ENCODE peak calls at places on chromosomes 4 and X, in four cellular contexts. J is H1, D is transverse colon, C is heart left ventricle. B is an unnamed sample.

GRCh38 chrX:10477525-10477924 is 142.9 kb downstream of the MID1 start:
- DNase-seq in J (no peak), D (no peak), C (no peak), B (no peak)

GRCh38 chr4:122508083-122508482 is 51.6 kb upstream of the IL2 start:
- DNase-seq in J (no peak), D (no peak), C (no peak), B (no peak)

GRCh38 chrX:139222511-139223200 is 307.9 kb upstream of the F9 start:
- DNase-seq in J (no peak), D (no peak), C (no peak), B (no peak)

GRCh38 chrX:106612403-106612789 is 618 bp downstream of the RADX start:
- DNase-seq in J (no peak), D (no peak), C (no peak), B (no peak)

GRCh38 chr4:111934294-111934693 is 211.0 kb upstream of the FAM241A start:
- DNase-seq in J (no peak), D (no peak), C (no peak), B (no peak)

GRCh38 chrX:1542994-1543725 is 6.2 kb upstream of the P2RY8 start:
- DNase-seq in J (no peak), D (no peak), C (no peak), B (no peak)

GRCh38 chr4:88600129-88600849 is 8.0 kb downstream of the HERC3 start:
- DNase-seq in J (no peak), D (no peak), C (no peak), B (no peak)

GRCh38 chrX:40502688-40503087 is 78.1 kb upstream of the ATP6AP2 start:
- DNase-seq in J (no peak), D (no peak), C (no peak), B (no peak)

GRCh38 chrX:15619053-15619772 is 18.5 kb upstream of the ACE2 start:
- DNase-seq in J (no peak), D (peak; percentile 11), C (no peak), B (no peak)

GRCh38 chr4:53055274-53055673 is 193.2 kb downstream of the RASL11B start:
- DNase-seq in J (no peak), D (no peak), C (no peak), B (no peak)

GRCh38 chr4:26032572-26033320 is 118.7 kb downstream of the SMIM20 start:
- DNase-seq in J (no peak), D (no peak), C (no peak), B (no peak)

GRCh38 chr4:123786955-123787354 is 390.4 kb downstream of the SPRY1 start:
- DNase-seq in J (no peak), D (peak; percentile 14), C (peak; percentile 63), B (no peak)

GRCh38 chr4:127782275-127783025 is at the start of gene HSPA4L:
- DNase-seq in J (no peak), D (peak; percentile 31), C (peak; percentile 66), B (no peak)

GRCh38 chrX:72349190-72349589 is 43.5 kb upstream of the CITED1 start:
- DNase-seq in J (no peak), D (no peak), C (no peak), B (no peak)

GRCh38 chrX:130984782-130985181 is 73.4 kb upstream of the ARHGAP36 start:
- DNase-seq in J (no peak), D (no peak), C (no peak), B (no peak)

GRCh38 chrX:10939384-10939783 is 171.7 kb upstream of the HCCS start:
- DNase-seq in J (no peak), D (no peak), C (no peak), B (no peak)

GRCh38 chrX:41922694-41923171 is 621 bp downstream of the CASK start:
- DNase-seq in J (no peak), D (peak; percentile 21), C (peak; percentile 62), B (no peak)

GRCh38 chr4:103018391-103019318 is 850 bp downstream of the SLC9B1 start:
- DNase-seq in J (no peak), D (peak; percentile 30), C (no peak), B (no peak)

GRCh38 chr4:87120411-87121162 is 99.8 kb downstream of the KLHL8 start:
- DNase-seq in J (no peak), D (peak; percentile 69), C (peak; percentile 61), B (no peak)

GRCh38 chr4:1767058-1767769 is 25.9 kb upstream of the FGFR3 start:
- DNase-seq in J (no peak), D (no peak), C (no peak), B (no peak)

GRCh38 chr4:168265327-168265726 is 53.2 kb downstream of the DDX60 start:
- DNase-seq in J (no peak), D (no peak), C (no peak), B (no peak)

GRCh38 chrX:72169008-72169728 is 12.4 kb upstream of the PIN4 start:
- DNase-seq in J (no peak), D (no peak), C (no peak), B (no peak)

GRCh38 chr4:86892639-86892965 is 380 bp upstream of the C4orf36 start:
- DNase-seq in J (no peak), D (no peak), C (no peak), B (no peak)

GRCh38 chrX:68416592-68416991 is 16.7 kb downstream of the OPHN1 start:
- DNase-seq in J (no peak), D (no peak), C (no peak), B (no peak)

GRCh38 chrX:47212381-47213293 is 5.8 kb upstream of the CDK16 start:
- DNase-seq in J (no peak), D (peak; percentile 3), C (no peak), B (no peak)

GRCh38 chr4:73520821-73521220 is 39.3 kb downstream of the AFM start:
- DNase-seq in J (peak; percentile 1), D (no peak), C (no peak), B (no peak)

GRCh38 chrX:108163333-108164082 is 71.9 kb downstream of the ATG4A start:
- DNase-seq in J (no peak), D (no peak), C (no peak), B (no peak)

GRCh38 chr4:107757860-107758476 is 37.9 kb upstream of the PAPSS1 start:
- DNase-seq in J (no peak), D (no peak), C (no peak), B (no peak)

GRCh38 chr4:1501754-1502500 is 95.7 kb upstream of the NKX1-1 start:
- DNase-seq in J (no peak), D (no peak), C (peak; percentile 52), B (no peak)

DNA sequence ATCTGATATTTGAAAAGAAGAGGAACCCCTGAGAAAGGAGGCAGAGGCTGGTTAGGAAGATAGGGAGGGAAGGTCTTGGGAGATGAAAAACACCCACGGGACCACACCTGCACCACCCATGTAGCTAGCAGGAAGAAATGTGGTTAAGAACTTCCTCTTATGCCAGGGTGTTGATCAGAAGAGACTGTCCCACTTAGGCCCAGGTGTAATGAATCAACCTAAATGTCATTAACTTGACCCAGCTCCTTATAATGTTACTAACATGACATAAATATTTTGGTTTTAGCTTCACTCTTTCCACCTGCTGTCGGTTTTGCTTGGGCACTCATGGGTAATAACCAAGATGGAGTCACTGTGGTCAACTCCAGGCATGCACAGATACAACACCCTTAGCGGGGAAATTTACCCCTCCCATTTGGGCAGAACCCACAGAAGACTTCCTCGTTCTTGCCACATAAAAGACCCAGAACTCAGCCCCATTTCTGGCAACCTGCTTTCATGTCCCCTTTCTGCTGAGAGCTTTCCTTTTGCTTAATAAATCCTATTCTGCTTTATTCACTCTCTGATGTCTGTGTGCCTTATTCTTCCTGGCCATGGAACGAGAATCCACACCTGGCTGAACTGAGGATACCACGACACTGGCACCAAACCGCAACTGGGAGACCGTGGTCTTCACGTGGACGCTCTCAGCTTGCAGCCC is 46.8 kb downstream of the ZNF141 start:
- DNase-seq in J (no peak), D (no peak), C (no peak), B (no peak)
- H3K4me3 ChIP-seq in J (no peak overlapping the region), D (no peak overlapping the region), C (no peak overlapping the region), B (no peak overlapping the region)

GRCh38 chr4:81314196-81314896 is 99.3 kb upstream of the PRKG2 start:
- DNase-seq in J (no peak), D (peak; percentile 97), C (peak; percentile 56), B (no peak)
- TF ChIP-seq POLR2A in J (no peak), D (peak; percentile 17), C (no peak), B (no peak)

GRCh38 chrX:2666491-2666890 is 24.6 kb upstream of the CD99 start:
- DNase-seq in J (no peak), D (no peak), C (no peak), B (no peak)
- H3K4me3 ChIP-seq in J (no peak overlapping the region), D (no peak overlapping the region), C (no peak overlapping the region), B (no peak overlapping the region)

DNA sequence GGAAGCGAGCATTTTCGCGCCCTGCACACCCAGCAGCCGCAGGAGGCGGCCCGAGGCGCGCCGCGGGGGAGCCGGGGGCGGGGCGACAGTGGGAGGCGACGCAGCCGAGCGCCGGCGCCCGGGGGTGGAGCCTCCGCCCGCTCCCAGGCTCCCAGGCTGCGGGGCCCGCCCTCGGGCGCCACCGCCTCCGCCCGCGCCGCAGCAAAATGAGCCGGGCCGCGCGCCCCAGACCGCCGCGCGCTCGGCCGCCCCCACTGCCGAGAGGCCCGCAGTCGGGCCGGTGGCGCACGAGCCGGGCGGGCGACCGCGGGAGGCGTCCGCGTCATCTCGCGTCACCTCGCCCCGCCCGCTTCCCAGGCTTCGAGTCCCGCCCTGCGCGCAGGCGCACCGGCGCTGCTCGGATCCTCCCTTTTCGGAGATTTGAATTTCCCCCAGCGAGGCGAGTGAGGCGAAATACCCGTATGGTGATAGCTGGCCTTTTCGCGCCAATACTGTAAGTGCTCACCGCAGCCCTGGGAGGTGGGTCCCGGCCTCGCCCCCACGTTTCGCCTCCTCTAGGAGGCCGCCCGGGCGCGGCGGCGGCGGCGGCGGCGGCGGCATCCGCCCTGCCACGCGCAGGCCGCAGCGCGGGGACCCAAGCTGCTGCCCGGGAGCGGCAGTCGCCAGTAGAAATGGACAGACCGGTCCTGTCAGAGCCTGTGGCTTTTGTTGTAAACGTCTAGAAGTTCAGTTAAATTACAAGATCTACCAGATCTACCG is at the start of gene TMEM187:
- DNase-seq in J (no peak), D (peak; percentile 90), C (peak; percentile 91), B (no peak)
- TF ChIP-seq POLR2A in J (peak; percentile 53), D (no peak), C (no peak), B (peak; percentile 62)

GRCh38 chr4:146915132-146915531 is 30.5 kb downstream of the TTC29 start:
- DNase-seq in J (no peak), D (no peak), C (no peak), B (no peak)
- H3K4me3 ChIP-seq in J (no peak overlapping the region), D (no peak overlapping the region), C (no peak overlapping the region), B (no peak overlapping the region)

GRCh38 chrX:133415276-133416105 is at the start of gene GPC4:
- DNase-seq in J (no peak), D (peak; percentile 76), C (peak; percentile 69), B (no peak)
- TF ChIP-seq POLR2A in J (peak; percentile 67), D (peak; percentile 49), C (peak; percentile 37), B (peak; percentile 58)

GRCh38 chr4:186844059-186844681 is 120.5 kb upstream of the FAT1 start:
- DNase-seq in J (no peak), D (no peak), C (no peak), B (no peak)
- H3K4me3 ChIP-seq in J (no peak overlapping the region), D (no peak overlapping the region), C (no peak overlapping the region), B (peak overlapping the region; percentile 13)

DNA sequence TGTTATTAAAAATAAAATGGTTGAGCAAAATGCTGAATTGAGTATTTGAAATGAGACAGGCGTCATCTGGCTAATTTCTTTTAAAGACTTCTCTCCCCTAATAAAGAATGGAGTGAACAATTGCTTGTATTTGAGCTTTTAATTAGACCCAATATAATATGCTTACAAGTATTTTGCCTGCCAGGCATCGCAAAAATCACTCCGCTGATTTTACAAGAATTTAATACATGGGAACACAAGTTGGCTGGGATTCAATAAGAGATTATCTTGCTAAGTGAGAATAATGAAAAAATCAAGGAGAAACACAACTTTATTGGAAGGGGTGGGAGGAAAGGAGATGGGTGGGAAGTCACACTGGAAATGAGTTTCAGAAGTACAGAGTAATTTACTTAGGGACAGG is 52.3 kb downstream of the KLF3 start:
- DNase-seq in J (no peak), D (no peak), C (no peak), B (no peak)
- TF ChIP-seq POLR2A in J (no peak), D (no peak), C (no peak), B (no peak)